ENCODE peak calls at places on chromosomes 6 and 20, in seven cellular contexts. One of them, this sample, is unnamed.

GRCh38 chr6:11798096-11798495 is 19.5 kb upstream of the ADTRP start:
- DNase-seq in AG09309: peak
- DNase-seq in right lobe of liver: no peak
- DNase-seq in uterus: no peak
- DNase-seq in kidney: no peak
- DNase-seq in foreskin fibroblast: peak
- DNase-seq in cardiac fibroblast: no peak
- DNase-seq in this sample: no peak

GRCh38 chr6:11810039-11810541 is 31.5 kb upstream of the ADTRP start:
- DNase-seq in uterus: peak
- DNase-seq in right lobe of liver: peak
- DNase-seq in AG09309: peak
- DNase-seq in cardiac fibroblast: peak
- DNase-seq in kidney: peak
- DNase-seq in foreskin fibroblast: peak
- DNase-seq in this sample: peak

GRCh38 chr6:133959667-133960368 is 6.8 kb downstream of the TBPL1 start:
- DNase-seq in AG09309: no peak
- DNase-seq in right lobe of liver: no peak
- DNase-seq in uterus: no peak
- DNase-seq in foreskin fibroblast: no peak
- DNase-seq in cardiac fibroblast: no peak
- DNase-seq in kidney: no peak
- DNase-seq in this sample: no peak

GRCh38 chr6:45640811-45641210 is 263.1 kb upstream of the SUPT3H start:
- DNase-seq in cardiac fibroblast: no peak
- DNase-seq in foreskin fibroblast: no peak
- DNase-seq in uterus: no peak
- DNase-seq in right lobe of liver: no peak
- DNase-seq in kidney: no peak
- DNase-seq in AG09309: no peak
- DNase-seq in this sample: no peak

GRCh38 chr20:2256132-2256531 is 39.7 kb upstream of the TGM3 start:
- DNase-seq in cardiac fibroblast: no peak
- DNase-seq in AG09309: no peak
- DNase-seq in uterus: no peak
- DNase-seq in kidney: no peak
- DNase-seq in foreskin fibroblast: no peak
- DNase-seq in right lobe of liver: no peak
- DNase-seq in this sample: no peak

GRCh38 chr6:16200231-16200941 is 38.0 kb upstream of the GMPR start:
- DNase-seq in foreskin fibroblast: peak
- DNase-seq in AG09309: no peak
- DNase-seq in right lobe of liver: no peak
- DNase-seq in cardiac fibroblast: peak
- DNase-seq in uterus: no peak
- DNase-seq in kidney: no peak
- DNase-seq in this sample: no peak

GRCh38 chr6:27669798-27670301 is 196.9 kb upstream of the ZNF184 start:
- DNase-seq in AG09309: no peak
- DNase-seq in foreskin fibroblast: no peak
- DNase-seq in kidney: no peak
- DNase-seq in right lobe of liver: no peak
- DNase-seq in uterus: no peak
- DNase-seq in cardiac fibroblast: no peak
- DNase-seq in this sample: no peak

GRCh38 chr20:13831476-13831875 is 46.6 kb downstream of the NDUFAF5 start:
- DNase-seq in uterus: no peak
- DNase-seq in right lobe of liver: no peak
- DNase-seq in cardiac fibroblast: no peak
- DNase-seq in kidney: no peak
- DNase-seq in AG09309: no peak
- DNase-seq in foreskin fibroblast: no peak
- DNase-seq in this sample: no peak

GRCh38 chr6:140663772-140664171 is 1289.3 kb upstream of the CITED2 start:
- DNase-seq in right lobe of liver: no peak
- DNase-seq in uterus: no peak
- DNase-seq in cardiac fibroblast: no peak
- DNase-seq in AG09309: no peak
- DNase-seq in kidney: no peak
- DNase-seq in foreskin fibroblast: no peak
- DNase-seq in this sample: no peak

GRCh38 chr6:14831922-14832321 is 413.9 kb upstream of the JARID2 start:
- DNase-seq in kidney: no peak
- DNase-seq in AG09309: no peak
- DNase-seq in uterus: no peak
- DNase-seq in right lobe of liver: no peak
- DNase-seq in cardiac fibroblast: no peak
- DNase-seq in foreskin fibroblast: no peak
- DNase-seq in this sample: no peak

GRCh38 chr6:38499046-38499445 is 140.7 kb downstream of the BTBD9 start:
- DNase-seq in right lobe of liver: no peak
- DNase-seq in kidney: no peak
- DNase-seq in AG09309: no peak
- DNase-seq in foreskin fibroblast: no peak
- DNase-seq in uterus: no peak
- DNase-seq in cardiac fibroblast: no peak
- DNase-seq in this sample: no peak

GRCh38 chr20:51195419-51195901 is 172.6 kb upstream of the KCNG1 start:
- DNase-seq in kidney: no peak
- DNase-seq in foreskin fibroblast: peak
- DNase-seq in AG09309: no peak
- DNase-seq in right lobe of liver: no peak
- DNase-seq in cardiac fibroblast: no peak
- DNase-seq in uterus: no peak
- DNase-seq in this sample: no peak

GRCh38 chr20:64224344-64225165 is 31.0 kb upstream of the PCMTD2 start:
- DNase-seq in AG09309: peak
- DNase-seq in foreskin fibroblast: peak
- DNase-seq in uterus: no peak
- DNase-seq in kidney: no peak
- DNase-seq in right lobe of liver: no peak
- DNase-seq in cardiac fibroblast: peak
- DNase-seq in this sample: peak

GRCh38 chr20:40953856-40954255 is 74.8 kb upstream of the TOP1 start:
- DNase-seq in kidney: no peak
- DNase-seq in AG09309: peak
- DNase-seq in cardiac fibroblast: peak
- DNase-seq in right lobe of liver: no peak
- DNase-seq in uterus: no peak
- DNase-seq in foreskin fibroblast: peak
- DNase-seq in this sample: peak

GRCh38 chr20:40335437-40335836 is 353.6 kb downstream of the MAFB start:
- DNase-seq in kidney: no peak
- DNase-seq in right lobe of liver: no peak
- DNase-seq in cardiac fibroblast: no peak
- DNase-seq in foreskin fibroblast: no peak
- DNase-seq in uterus: no peak
- DNase-seq in AG09309: no peak
- DNase-seq in this sample: no peak

GRCh38 chr20:64110411-64111068 is 3.2 kb upstream of the NPBWR2 start:
- DNase-seq in cardiac fibroblast: no peak
- DNase-seq in right lobe of liver: peak
- DNase-seq in kidney: peak
- DNase-seq in AG09309: no peak
- DNase-seq in uterus: no peak
- DNase-seq in foreskin fibroblast: no peak
- DNase-seq in this sample: no peak

GRCh38 chr6:147699637-147700036 is 191.1 kb downstream of the SAMD5 start:
- DNase-seq in kidney: no peak
- DNase-seq in foreskin fibroblast: peak
- DNase-seq in right lobe of liver: no peak
- DNase-seq in uterus: no peak
- DNase-seq in cardiac fibroblast: peak
- DNase-seq in AG09309: peak
- DNase-seq in this sample: peak

GRCh38 chr6:1348675-1349074 is 36.8 kb downstream of the FOXQ1 start:
- DNase-seq in AG09309: no peak
- DNase-seq in cardiac fibroblast: peak
- DNase-seq in uterus: no peak
- DNase-seq in right lobe of liver: no peak
- DNase-seq in foreskin fibroblast: peak
- DNase-seq in kidney: no peak
- DNase-seq in this sample: no peak

GRCh38 chr6:87658516-87658915 is 43.5 kb downstream of the AKIRIN2 start:
- DNase-seq in foreskin fibroblast: peak
- DNase-seq in right lobe of liver: no peak
- DNase-seq in kidney: no peak
- DNase-seq in cardiac fibroblast: peak
- DNase-seq in uterus: peak
- DNase-seq in AG09309: no peak
- DNase-seq in this sample: no peak

GRCh38 chr6:143941852-143942627 is 66.0 kb downstream of the PLAGL1 start:
- DNase-seq in foreskin fibroblast: peak
- DNase-seq in AG09309: peak
- DNase-seq in cardiac fibroblast: peak
- DNase-seq in uterus: peak
- DNase-seq in kidney: peak
- DNase-seq in right lobe of liver: peak
- DNase-seq in this sample: peak

GRCh38 chr6:113457156-113457555 is 400.0 kb upstream of the MARCKS start:
- DNase-seq in cardiac fibroblast: peak
- DNase-seq in right lobe of liver: no peak
- DNase-seq in AG09309: peak
- DNase-seq in uterus: peak
- DNase-seq in foreskin fibroblast: peak
- DNase-seq in kidney: peak
- DNase-seq in this sample: peak

GRCh38 chr6:134347916-134348805 is 30.2 kb upstream of the SGK1 start:
- DNase-seq in AG09309: peak
- DNase-seq in uterus: no peak
- DNase-seq in foreskin fibroblast: peak
- DNase-seq in kidney: no peak
- DNase-seq in cardiac fibroblast: peak
- DNase-seq in right lobe of liver: no peak
- DNase-seq in this sample: no peak

GRCh38 chr20:22475662-22476061 is 108.7 kb downstream of the FOXA2 start:
- DNase-seq in cardiac fibroblast: no peak
- DNase-seq in foreskin fibroblast: no peak
- DNase-seq in uterus: no peak
- DNase-seq in AG09309: no peak
- DNase-seq in right lobe of liver: no peak
- DNase-seq in kidney: no peak
- DNase-seq in this sample: no peak

DNA sequence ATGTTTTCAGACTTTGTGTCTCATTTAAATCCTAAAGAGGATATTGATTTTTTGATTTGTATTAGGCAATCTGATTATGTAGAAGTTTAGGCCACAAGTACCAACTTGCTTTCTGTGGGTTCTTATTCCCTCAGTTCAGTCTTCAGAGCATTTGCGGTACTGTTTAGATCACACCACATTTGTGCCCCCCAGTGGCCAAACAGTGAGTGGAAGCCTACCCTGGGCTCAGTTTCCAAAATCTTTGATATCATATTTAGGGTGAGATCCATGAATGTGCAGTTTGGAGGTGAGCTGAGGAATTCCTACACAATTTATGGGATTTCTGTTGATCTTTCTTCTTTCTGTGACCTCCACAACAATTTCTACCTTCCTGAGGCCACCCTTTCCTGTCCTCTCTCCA is 92.3 kb upstream of the FUT9 start:
- DNase-seq in kidney: no peak
- DNase-seq in uterus: no peak
- DNase-seq in foreskin fibroblast: no peak
- DNase-seq in right lobe of liver: no peak
- DNase-seq in AG09309: no peak
- DNase-seq in cardiac fibroblast: peak
- DNase-seq in this sample: no peak
- TF ChIP-seq CTCF in kidney: peak
- TF ChIP-seq CTCF in uterus: no peak
- TF ChIP-seq CTCF in foreskin fibroblast: no peak
- TF ChIP-seq CTCF in right lobe of liver: no peak
- TF ChIP-seq CTCF in AG09309: no peak
- TF ChIP-seq CTCF in cardiac fibroblast: peak
- TF ChIP-seq CTCF in this sample: no peak

GRCh38 chr6:25038992-25039391 is 103.2 kb upstream of the RIPOR2 start:
- DNase-seq in cardiac fibroblast: no peak
- DNase-seq in right lobe of liver: no peak
- DNase-seq in AG09309: no peak
- DNase-seq in foreskin fibroblast: no peak
- DNase-seq in uterus: no peak
- DNase-seq in kidney: no peak
- DNase-seq in this sample: no peak

GRCh38 chr6:25042984-25043725 is 107.4 kb upstream of the RIPOR2 start:
- DNase-seq in right lobe of liver: no peak
- DNase-seq in AG09309: no peak
- DNase-seq in uterus: no peak
- DNase-seq in kidney: no peak
- DNase-seq in cardiac fibroblast: no peak
- DNase-seq in foreskin fibroblast: no peak
- DNase-seq in this sample: no peak

GRCh38 chr6:25038300-25038699 is 102.5 kb upstream of the RIPOR2 start:
- DNase-seq in AG09309: no peak
- DNase-seq in cardiac fibroblast: no peak
- DNase-seq in kidney: no peak
- DNase-seq in right lobe of liver: no peak
- DNase-seq in foreskin fibroblast: no peak
- DNase-seq in uterus: no peak
- DNase-seq in this sample: no peak

GRCh38 chr6:25042599-25042936 is 106.8 kb upstream of the RIPOR2 start:
- DNase-seq in right lobe of liver: no peak
- DNase-seq in foreskin fibroblast: no peak
- DNase-seq in cardiac fibroblast: no peak
- DNase-seq in kidney: no peak
- DNase-seq in uterus: no peak
- DNase-seq in AG09309: no peak
- DNase-seq in this sample: no peak

GRCh38 chr6:25041676-25042598 is 106.2 kb upstream of the RIPOR2 start:
- DNase-seq in foreskin fibroblast: no peak
- DNase-seq in uterus: no peak
- DNase-seq in AG09309: no peak
- DNase-seq in kidney: peak
- DNase-seq in cardiac fibroblast: no peak
- DNase-seq in right lobe of liver: no peak
- DNase-seq in this sample: no peak
- H3K4me3 ChIP-seq in foreskin fibroblast: no peak
- H3K4me3 ChIP-seq in uterus: no peak
- H3K4me3 ChIP-seq in AG09309: no peak
- H3K4me3 ChIP-seq in kidney: peak
- H3K4me3 ChIP-seq in cardiac fibroblast: no peak
- H3K4me3 ChIP-seq in right lobe of liver: no peak
- H3K4me3 ChIP-seq in this sample: no peak

GRCh38 chr6:34032856-34033255 is 113.0 kb downstream of the GRM4 start:
- DNase-seq in kidney: no peak
- DNase-seq in foreskin fibroblast: no peak
- DNase-seq in right lobe of liver: no peak
- DNase-seq in uterus: no peak
- DNase-seq in AG09309: no peak
- DNase-seq in cardiac fibroblast: no peak
- DNase-seq in this sample: no peak
- TF ChIP-seq CTCF in kidney: no peak
- TF ChIP-seq CTCF in foreskin fibroblast: no peak
- TF ChIP-seq CTCF in right lobe of liver: no peak
- TF ChIP-seq CTCF in uterus: no peak
- TF ChIP-seq CTCF in AG09309: no peak
- TF ChIP-seq CTCF in cardiac fibroblast: no peak
- TF ChIP-seq CTCF in this sample: no peak

DNA sequence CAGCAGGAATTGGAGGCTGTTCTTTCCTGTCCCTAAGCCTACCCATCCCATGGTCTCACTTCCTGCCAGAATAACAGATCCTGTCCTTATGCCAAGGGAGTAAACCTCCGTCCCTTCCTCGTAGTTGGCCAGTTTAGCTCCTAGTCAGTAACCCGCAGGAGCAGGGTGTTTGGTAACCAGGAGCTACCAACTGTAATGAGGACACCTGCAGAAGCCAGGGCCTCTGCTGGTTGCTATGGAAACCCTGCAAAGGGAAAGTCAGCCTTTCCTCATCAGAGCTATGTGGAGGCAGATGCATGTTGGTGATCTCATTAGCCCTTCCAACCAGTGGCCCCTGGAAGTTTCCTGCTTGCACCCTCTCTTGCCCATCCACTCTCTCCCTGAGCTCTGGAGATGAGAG is 368.2 kb upstream of the SULF2 start:
- DNase-seq in uterus: no peak
- DNase-seq in kidney: no peak
- DNase-seq in cardiac fibroblast: peak
- DNase-seq in AG09309: no peak
- DNase-seq in right lobe of liver: no peak
- DNase-seq in foreskin fibroblast: no peak
- DNase-seq in this sample: no peak
- H3K4me3 ChIP-seq in uterus: no peak
- H3K4me3 ChIP-seq in kidney: no peak
- H3K4me3 ChIP-seq in cardiac fibroblast: no peak
- H3K4me3 ChIP-seq in AG09309: no peak
- H3K4me3 ChIP-seq in right lobe of liver: no peak
- H3K4me3 ChIP-seq in foreskin fibroblast: no peak
- H3K4me3 ChIP-seq in this sample: no peak